ENCODE peak calls at places on chromosome 5, in ten cellular contexts. S is epithelial cell of esophagus, X is tibial artery, N is AG08395, K is AG10803, O is NCI-H774, G is hepatocyte, E is amygdala, Z is A549, R is NCI-H146. D is an unnamed sample.

GRCh38 chr5:1414311-1415058 is 30.8 kb downstream of the SLC6A3 start:
- DNase-seq in S (no peak), X (no peak), N (no peak), K (no peak), O (no peak), G (peak; percentile 66), E (no peak), Z (peak; percentile 37), R (no peak), D (no peak)

GRCh38 chr5:172800088-172800551 is 29.1 kb upstream of the DUSP1 start:
- DNase-seq in S (peak; percentile 99), X (peak; percentile 77), N (peak; percentile 72), K (peak; percentile 96), O (no peak), G (peak; percentile 54), E (no peak), Z (peak; percentile 72), R (no peak), D (peak; percentile 80)

GRCh38 chr5:38724301-38725030 is 121.3 kb upstream of the OSMR start:
- DNase-seq in S (peak; percentile 5), X (no peak), N (peak; percentile 58), K (peak; percentile 42), O (no peak), G (no peak), E (no peak), Z (peak; percentile 7), R (no peak), D (peak; percentile 73)

GRCh38 chr5:97820138-97820537 is 637.1 kb upstream of the RIOK2 start:
- DNase-seq in S (no peak), X (no peak), N (no peak), K (no peak), O (no peak), G (no peak), E (no peak), Z (no peak), R (no peak), D (no peak)

GRCh38 chr5:87829214-87829551 is 416.5 kb upstream of the CCNH start:
- DNase-seq in S (peak; percentile 49), X (peak; percentile 73), N (no peak), K (peak; percentile 23), O (no peak), G (peak; percentile 54), E (no peak), Z (peak; percentile 14), R (no peak), D (no peak)

GRCh38 chr5:80140496-80140895 is 105.3 kb downstream of the THBS4 start:
- DNase-seq in S (no peak), X (no peak), N (no peak), K (no peak), O (no peak), G (no peak), E (no peak), Z (no peak), R (no peak), D (no peak)

GRCh38 chr5:21644032-21644431 is 1209.1 kb downstream of the CDH12 start:
- DNase-seq in S (no peak), X (no peak), N (no peak), K (no peak), O (no peak), G (no peak), E (no peak), Z (no peak), R (no peak), D (no peak)

GRCh38 chr5:127725673-127726072 is 22.5 kb downstream of the CCDC192 start:
- DNase-seq in S (no peak), X (no peak), N (no peak), K (no peak), O (no peak), G (no peak), E (no peak), Z (no peak), R (no peak), D (no peak)

GRCh38 chr5:150523472-150524350 is 15.8 kb downstream of the NDST1 start:
- DNase-seq in S (peak; percentile 67), X (peak; percentile 36), N (peak; percentile 74), K (peak; percentile 81), O (peak; percentile 14), G (peak; percentile 63), E (peak; percentile 52), Z (peak; percentile 87), R (peak; percentile 60), D (peak; percentile 66)

GRCh38 chr5:168578006-168578405 is 1.2 kb downstream of the PANK3 start:
- DNase-seq in S (peak; percentile 72), X (no peak), N (peak; percentile 22), K (peak; percentile 25), O (no peak), G (no peak), E (no peak), Z (no peak), R (no peak), D (no peak)

GRCh38 chr5:33736510-33736909 is 155.3 kb downstream of the ADAMTS12 start:
- DNase-seq in S (no peak), X (no peak), N (peak; percentile 83), K (peak; percentile 93), O (no peak), G (no peak), E (no peak), Z (peak; percentile 4), R (no peak), D (peak; percentile 72)

GRCh38 chr5:45411971-45412612 is 284.1 kb downstream of the HCN1 start:
- DNase-seq in S (peak; percentile 5), X (no peak), N (peak; percentile 2), K (no peak), O (no peak), G (peak; percentile 17), E (no peak), Z (no peak), R (no peak), D (no peak)

GRCh38 chr5:55223988-55224240 is 3.2 kb downstream of the MCIDAS start:
- DNase-seq in S (no peak), X (no peak), N (no peak), K (no peak), O (no peak), G (no peak), E (no peak), Z (no peak), R (no peak), D (no peak)

GRCh38 chr5:54669845-54670635 is 152.5 kb downstream of the SNX18 start:
- DNase-seq in S (no peak), X (no peak), N (no peak), K (no peak), O (no peak), G (no peak), E (no peak), Z (no peak), R (no peak), D (no peak)

GRCh38 chr5:79567926-79568549 is 44.2 kb upstream of the TENT2 start:
- DNase-seq in S (peak; percentile 18), X (no peak), N (no peak), K (peak; percentile 17), O (no peak), G (no peak), E (no peak), Z (no peak), R (no peak), D (no peak)

GRCh38 chr5:172213126-172213525 is 19.2 kb downstream of the EFCAB9 start:
- DNase-seq in S (no peak), X (no peak), N (no peak), K (no peak), O (no peak), G (no peak), E (no peak), Z (no peak), R (no peak), D (no peak)

GRCh38 chr5:20559845-20560244 is 571.8 kb upstream of the CDH18 start:
- DNase-seq in S (peak; percentile 31), X (no peak), N (no peak), K (no peak), O (no peak), G (no peak), E (no peak), Z (no peak), R (no peak), D (no peak)

GRCh38 chr5:173458819-173459218 is 130.6 kb upstream of the STC2 start:
- DNase-seq in S (peak; percentile 84), X (no peak), N (no peak), K (peak; percentile 68), O (no peak), G (no peak), E (no peak), Z (no peak), R (no peak), D (no peak)

GRCh38 chr5:19855929-19856328 is 132.1 kb downstream of the CDH18 start:
- DNase-seq in S (no peak), X (no peak), N (no peak), K (peak; percentile 36), O (no peak), G (no peak), E (no peak), Z (no peak), R (no peak), D (no peak)

GRCh38 chr5:93117753-93118531 is 463.1 kb downstream of the NR2F1-AS1 start:
- DNase-seq in S (peak; percentile 41), X (no peak), N (no peak), K (no peak), O (no peak), G (no peak), E (no peak), Z (no peak), R (no peak), D (no peak)

GRCh38 chr5:79890119-79890870 is 100.8 kb downstream of the MTX3 start:
- DNase-seq in S (no peak), X (no peak), N (no peak), K (no peak), O (no peak), G (no peak), E (no peak), Z (no peak), R (no peak), D (no peak)